ENCODE peak calls at places on chromosomes 11 and 22, in six cellular contexts. N is stimulated activated CD4-positive, alpha-beta T cell treated with anti-CD3 and anti-CD28 coated beads, Interleukin-1b, Interleukin-23, amount 100 ng/mL, for 24 hours; K is lower lobe of right lung; T is T-helper 2 cell; B is heart left ventricle; C is CD4-positive, alpha-beta T cell. H is an unnamed sample.

GRCh38 chr11:105244157-105244820 is 104.7 kb upstream of the CARD18 start:
- DNase-seq in N (no peak), K (no peak), T (no peak), B (peak), C (no peak), H (peak)

GRCh38 chr11:117458275-117459120 is 130.8 kb downstream of the CEP164 start:
- DNase-seq in N (no peak), K (no peak), T (no peak), B (no peak), C (no peak), H (no peak)

GRCh38 chr11:124482362-124483147 is 37.1 kb upstream of the OR8B8 start:
- DNase-seq in N (no peak), K (no peak), T (no peak), B (peak), C (no peak), H (peak)

GRCh38 chr11:32706985-32707736 is 87.3 kb downstream of the CCDC73 start:
- DNase-seq in N (no peak), K (no peak), T (no peak), B (no peak), C (no peak), H (peak)

GRCh38 chr22:36244522-36245391 is 5.4 kb upstream of the APOL2 start:
- DNase-seq in N (no peak), K (no peak), T (no peak), B (peak), C (no peak), H (peak)

GRCh38 chr11:57458410-57459111 is 1.8 kb upstream of the RTN4RL2 start:
- DNase-seq in N (no peak), K (peak), T (no peak), B (peak), C (no peak), H (peak)

GRCh38 chr11:134332782-134333181 is 994 bp downstream of the GLB1L2 start:
- DNase-seq in N (no peak), K (no peak), T (no peak), B (no peak), C (no peak), H (no peak)

GRCh38 chr11:45503311-45503710 is 162.1 kb downstream of the CHST1 start:
- DNase-seq in N (no peak), K (no peak), T (no peak), B (no peak), C (no peak), H (no peak)

GRCh38 chr11:66121453-66121852 is 51.4 kb downstream of the PACS1 start:
- DNase-seq in N (no peak), K (no peak), T (no peak), B (no peak), C (no peak), H (no peak)

GRCh38 chr11:118002541-118003019 is 16.4 kb downstream of the IL10RA start:
- DNase-seq in N (no peak), K (peak), T (no peak), B (peak), C (no peak), H (no peak)

GRCh38 chr22:42473484-42474193 is 41.4 kb upstream of the NFAM1 start:
- DNase-seq in N (no peak), K (no peak), T (no peak), B (no peak), C (no peak), H (peak)

GRCh38 chr11:33691051-33691864 is 9.4 kb downstream of the C11orf91 start:
- DNase-seq in N (no peak), K (no peak), T (no peak), B (no peak), C (no peak), H (no peak)

GRCh38 chr11:78365381-78365792 is 52.2 kb downstream of the GAB2 start:
- DNase-seq in N (no peak), K (peak), T (no peak), B (no peak), C (no peak), H (no peak)

GRCh38 chr11:133425245-133425644 is 107.1 kb downstream of the OPCML start:
- DNase-seq in N (no peak), K (no peak), T (no peak), B (no peak), C (no peak), H (no peak)